ENCODE peak calls at places on chromosomes 13 and 19, in eight cellular contexts. M, O, P, X, N, G, B and S are unnamed samples.
A peak's percentile ranks its signal among the peaks of the same experiment; 100 is the strongest.

GRCh38 chr19:16381756-16382401 is 57.3 kb downstream of the KLF2 start:
- DNase-seq in M (no peak), O (no peak), P (peak; percentile 15), X (peak; percentile 90), N (peak; percentile 99), G (peak; percentile 57), B (no peak), S (no peak)

GRCh38 chr13:74073231-74073630 is 61.0 kb downstream of the KLF12 start:
- DNase-seq in M (no peak), O (no peak), P (no peak), X (no peak), N (no peak), G (no peak), B (no peak), S (no peak)

GRCh38 chr13:40581277-40581579 is 85.2 kb downstream of the FOXO1 start:
- DNase-seq in M (no peak), O (no peak), P (no peak), X (no peak), N (no peak), G (no peak), B (no peak), S (no peak)

GRCh38 chr13:98983182-98983581 is 5.3 kb upstream of the DOCK9 start:
- DNase-seq in M (no peak), O (no peak), P (no peak), X (no peak), N (peak; percentile 67), G (no peak), B (no peak), S (no peak)

GRCh38 chr13:45105895-45106294 is 14.4 kb upstream of the GTF2F2 start:
- DNase-seq in M (no peak), O (no peak), P (no peak), X (no peak), N (no peak), G (peak; percentile 71), B (no peak), S (peak; percentile 9)

GRCh38 chr13:42875448-42876269 is 94.3 kb downstream of the FAM216B start:
- DNase-seq in M (no peak), O (no peak), P (peak; percentile 79), X (no peak), N (no peak), G (peak; percentile 69), B (no peak), S (no peak)

GRCh38 chr13:109146912-109147624 is 517.7 kb downstream of the MYO16 start:
- DNase-seq in M (no peak), O (peak; percentile 97), P (peak; percentile 70), X (no peak), N (no peak), G (peak; percentile 65), B (no peak), S (peak; percentile 98)

GRCh38 chr13:33229446-33230177 is 55.9 kb downstream of the STARD13 start:
- DNase-seq in M (no peak), O (no peak), P (no peak), X (peak; percentile 54), N (no peak), G (no peak), B (no peak), S (no peak)

GRCh38 chr13:40377783-40378182 is 288.7 kb downstream of the FOXO1 start:
- DNase-seq in M (no peak), O (no peak), P (peak; percentile 80), X (no peak), N (peak; percentile 93), G (peak; percentile 48), B (no peak), S (no peak)

GRCh38 chr13:91142572-91142971 is 204.9 kb upstream of the MIR17HG start:
- DNase-seq in M (no peak), O (peak; percentile 2), P (peak; percentile 85), X (no peak), N (no peak), G (peak; percentile 65), B (no peak), S (peak; percentile 67)

GRCh38 chr13:92806215-92806614 is 420.4 kb upstream of the GPC6 start:
- DNase-seq in M (peak; percentile 20), O (no peak), P (no peak), X (no peak), N (no peak), G (peak; percentile 39), B (no peak), S (peak; percentile 17)

GRCh38 chr19:38912600-38913514 is 871 bp upstream of the CCER2 start:
- DNase-seq in M (no peak), O (no peak), P (no peak), X (no peak), N (peak; percentile 85), G (no peak), B (no peak), S (no peak)

GRCh38 chr19:4362871-4363545 is 19.6 kb downstream of the MPND start:
- DNase-seq in M (no peak), O (no peak), P (no peak), X (no peak), N (peak; percentile 80), G (no peak), B (no peak), S (no peak)

GRCh38 chr13:83880275-83881027 is 1.8 kb downstream of the SLITRK1 start:
- DNase-seq in M (no peak), O (no peak), P (no peak), X (no peak), N (no peak), G (no peak), B (no peak), S (no peak)

GRCh38 chr19:1286451-1286858 is 782 bp downstream of the EFNA2 start:
- DNase-seq in M (no peak), O (no peak), P (no peak), X (no peak), N (no peak), G (no peak), B (no peak), S (no peak)

GRCh38 chr13:87779451-87779850 is 108.3 kb downstream of the SLITRK5 start:
- DNase-seq in M (no peak), O (no peak), P (no peak), X (no peak), N (no peak), G (peak; percentile 64), B (no peak), S (no peak)

GRCh38 chr13:75738841-75739240 is 102.7 kb downstream of the LMO7 start:
- DNase-seq in M (no peak), O (no peak), P (no peak), X (no peak), N (peak; percentile 39), G (no peak), B (no peak), S (no peak)

GRCh38 chr19:35295792-35296462 is 4.0 kb downstream of the MAG start:
- DNase-seq in M (no peak), O (no peak), P (no peak), X (no peak), N (peak; percentile 48), G (no peak), B (no peak), S (no peak)

GRCh38 chr19:17795495-17795856 is 538 bp downstream of the B3GNT3 start:
- DNase-seq in M (peak; percentile 40), O (no peak), P (no peak), X (no peak), N (no peak), G (no peak), B (no peak), S (no peak)
- H3K4me3 ChIP-seq in M (peak overlapping the region; percentile 61), O (peak overlapping the region; percentile 60), P (no peak overlapping the region), X (no peak overlapping the region), N (no peak overlapping the region), G (no peak overlapping the region), B (peak overlapping the region; percentile 32), S (peak overlapping the region; percentile 40)

GRCh38 chr19:10292789-10293636 is 3.3 kb downstream of the ICAM5 start:
- DNase-seq in M (no peak), O (no peak), P (no peak), X (no peak), N (peak; percentile 74), G (no peak), B (no peak), S (no peak)
- H3K27me3 ChIP-seq in M (peaks cover 81% of the 10 kb centered on the region), O (no peaks in the 10 kb centered on the region), P (peaks cover 60% of the 10 kb centered on the region), X (peaks cover 89% of the 10 kb centered on the region), N (peaks cover 88% of the 10 kb centered on the region), G (peaks cover 49% of the 10 kb centered on the region), B (peaks cover 58% of the 10 kb centered on the region), S (no peaks in the 10 kb centered on the region)

DNA sequence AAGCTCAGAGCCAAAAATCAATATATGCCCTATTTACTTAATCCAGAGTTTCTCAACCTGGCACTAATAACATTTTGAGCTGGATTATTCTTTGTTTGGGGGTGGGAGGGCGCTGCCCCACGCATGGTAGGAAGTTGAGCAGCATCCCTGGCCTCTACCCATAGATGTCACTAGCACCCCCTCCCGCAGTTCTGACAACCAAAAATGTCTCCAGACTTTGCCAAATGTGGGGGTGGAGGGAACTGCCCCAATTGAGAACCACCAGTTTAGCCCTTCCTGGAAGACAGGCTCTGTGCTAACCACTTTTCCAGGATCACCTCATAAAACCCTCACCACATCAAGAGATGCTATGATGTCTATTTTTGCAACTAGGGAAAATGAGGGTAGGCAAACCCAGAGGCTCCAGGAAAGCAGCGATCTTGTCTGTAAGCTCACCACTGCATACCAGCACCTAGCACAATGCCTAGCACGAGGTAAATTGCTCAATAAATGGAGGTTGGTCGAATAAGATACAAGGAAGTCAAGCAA is 1.1 kb downstream of the TRIR start:
- DNase-seq in M (peak; percentile 28), O (peak; percentile 44), P (no peak), X (no peak), N (peak; percentile 98), G (peak; percentile 45), B (no peak), S (peak; percentile 41)
- TF ChIP-seq CTCF in M (peak; percentile 22), O (peak; percentile 32), P (peak; percentile 70), X (peak; percentile 21), N (peak; percentile 53), G (peak; percentile 44), B (no peak), S (peak; percentile 51)

GRCh38 chr13:48412881-48413351 is at the start of gene LPAR6:
- DNase-seq in M (peak; percentile 42), O (peak; percentile 62), P (peak; percentile 42), X (peak; percentile 50), N (peak; percentile 45), G (peak; percentile 80), B (no peak), S (peak; percentile 80)
- H3K4me3 ChIP-seq in M (peak within 1 kb of the TSS; percentile 42), O (peak within 1 kb of the TSS; percentile 67), P (peak within 1 kb of the TSS; percentile 63), X (peak within 1 kb of the TSS; percentile 51), N (peak within 1 kb of the TSS; percentile 79), G (peak within 1 kb of the TSS; percentile 67), B (peak within 1 kb of the TSS; percentile 59), S (peak within 1 kb of the TSS; percentile 66)

DNA sequence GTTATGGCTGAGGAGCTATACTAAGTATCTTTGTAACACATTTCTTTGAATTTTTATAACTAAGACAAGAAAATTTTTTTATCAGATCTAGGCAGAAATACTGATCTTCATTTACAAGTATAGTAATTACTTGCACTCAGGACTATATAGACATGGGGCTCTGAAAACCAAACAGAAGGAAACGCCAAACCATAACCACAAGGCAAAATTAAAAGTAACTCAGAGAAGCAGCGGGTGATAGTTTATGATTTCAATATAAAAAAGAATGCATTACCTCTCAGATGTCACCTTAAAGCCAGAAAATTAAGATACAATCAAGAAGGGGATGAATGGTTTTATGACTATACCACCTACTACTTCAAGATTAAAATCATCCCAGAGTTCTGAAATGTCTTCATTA is 6.7 kb downstream of the SHISA2 start:
- DNase-seq in M (no peak), O (no peak), P (no peak), X (no peak), N (no peak), G (no peak), B (no peak), S (no peak)
- H3K27me3 ChIP-seq in M (peaks cover 17% of the 10 kb centered on the region), O (peaks cover under 1% of the 10 kb centered on the region), P (no peaks in the 10 kb centered on the region), X (peaks cover 34% of the 10 kb centered on the region), N (peaks cover 19% of the 10 kb centered on the region), G (peaks cover 9% of the 10 kb centered on the region), B (peaks cover 14% of the 10 kb centered on the region), S (peaks cover 9% of the 10 kb centered on the region)

GRCh38 chr19:11261902-11262839 is at the start of gene DOCK6:
- DNase-seq in M (peak; percentile 58), O (no peak), P (no peak), X (peak; percentile 51), N (peak; percentile 94), G (no peak), B (no peak), S (no peak)
- TF ChIP-seq CTCF in M (peak; percentile 22), O (peak; percentile 9), P (peak; percentile 51), X (peak; percentile 14), N (peak; percentile 24), G (no peak), B (peak; percentile 41), S (peak; percentile 44)